ENCODE peak calls at places on chromosomes 6 and 20, in ten cellular contexts. One of them, this sample, is unnamed.

GRCh38 chr6:158854214-158855101 is 35.3 kb upstream of the EZR start:
- DNase-seq in cardiac muscle cell: no peak
- DNase-seq in left ventricle myocardium inferior: no peak
- DNase-seq in astrocyte: peak; percentile 84
- DNase-seq in heart right ventricle: no peak
- DNase-seq in breast epithelium: no peak
- DNase-seq in bronchial epithelial cell: peak; percentile 46
- DNase-seq in upper lobe of left lung: no peak
- DNase-seq in pancreas: no peak
- DNase-seq in ascending aorta: no peak
- DNase-seq in this sample: no peak

GRCh38 chr6:137471497-137471896 is 22.7 kb downstream of the OLIG3 start:
- DNase-seq in cardiac muscle cell: no peak
- DNase-seq in left ventricle myocardium inferior: no peak
- DNase-seq in astrocyte: no peak
- DNase-seq in heart right ventricle: no peak
- DNase-seq in breast epithelium: no peak
- DNase-seq in bronchial epithelial cell: no peak
- DNase-seq in upper lobe of left lung: no peak
- DNase-seq in pancreas: no peak
- DNase-seq in ascending aorta: no peak
- DNase-seq in this sample: no peak

GRCh38 chr6:26607434-26608230 is 10.9 kb downstream of the ABT1 start:
- DNase-seq in cardiac muscle cell: peak; percentile 71
- DNase-seq in left ventricle myocardium inferior: no peak
- DNase-seq in astrocyte: peak; percentile 25
- DNase-seq in heart right ventricle: peak; percentile 28
- DNase-seq in breast epithelium: no peak
- DNase-seq in bronchial epithelial cell: peak; percentile 50
- DNase-seq in upper lobe of left lung: peak; percentile 25
- DNase-seq in pancreas: peak; percentile 24
- DNase-seq in ascending aorta: no peak
- DNase-seq in this sample: no peak

GRCh38 chr20:40562031-40562430 is 127.0 kb downstream of the MAFB start:
- DNase-seq in cardiac muscle cell: no peak
- DNase-seq in left ventricle myocardium inferior: no peak
- DNase-seq in astrocyte: peak; percentile 23
- DNase-seq in heart right ventricle: no peak
- DNase-seq in breast epithelium: no peak
- DNase-seq in bronchial epithelial cell: peak; percentile 39
- DNase-seq in upper lobe of left lung: peak; percentile 69
- DNase-seq in pancreas: no peak
- DNase-seq in ascending aorta: no peak
- DNase-seq in this sample: peak; percentile 78

GRCh38 chr6:52130440-52130839 is 43.0 kb upstream of the PKHD1 start:
- DNase-seq in cardiac muscle cell: no peak
- DNase-seq in left ventricle myocardium inferior: no peak
- DNase-seq in astrocyte: no peak
- DNase-seq in heart right ventricle: no peak
- DNase-seq in breast epithelium: no peak
- DNase-seq in bronchial epithelial cell: peak; percentile 8
- DNase-seq in upper lobe of left lung: no peak
- DNase-seq in pancreas: no peak
- DNase-seq in ascending aorta: no peak
- DNase-seq in this sample: no peak

GRCh38 chr6:149037026-149037734 is 280.3 kb upstream of the TAB2 start:
- DNase-seq in cardiac muscle cell: no peak
- DNase-seq in left ventricle myocardium inferior: no peak
- DNase-seq in astrocyte: peak; percentile 36
- DNase-seq in heart right ventricle: no peak
- DNase-seq in breast epithelium: no peak
- DNase-seq in bronchial epithelial cell: no peak
- DNase-seq in upper lobe of left lung: no peak
- DNase-seq in pancreas: no peak
- DNase-seq in ascending aorta: no peak
- DNase-seq in this sample: no peak

GRCh38 chr20:21074605-21075336 is 31.4 kb downstream of the LINC00237 start:
- DNase-seq in cardiac muscle cell: no peak
- DNase-seq in left ventricle myocardium inferior: no peak
- DNase-seq in astrocyte: peak; percentile 10
- DNase-seq in heart right ventricle: no peak
- DNase-seq in breast epithelium: no peak
- DNase-seq in bronchial epithelial cell: peak; percentile 57
- DNase-seq in upper lobe of left lung: no peak
- DNase-seq in pancreas: no peak
- DNase-seq in ascending aorta: no peak
- DNase-seq in this sample: no peak

GRCh38 chr6:100721256-100721655 is 159.9 kb downstream of the ASCC3 start:
- DNase-seq in cardiac muscle cell: no peak
- DNase-seq in left ventricle myocardium inferior: no peak
- DNase-seq in astrocyte: no peak
- DNase-seq in heart right ventricle: no peak
- DNase-seq in breast epithelium: no peak
- DNase-seq in bronchial epithelial cell: no peak
- DNase-seq in upper lobe of left lung: no peak
- DNase-seq in pancreas: no peak
- DNase-seq in ascending aorta: no peak
- DNase-seq in this sample: no peak

DNA sequence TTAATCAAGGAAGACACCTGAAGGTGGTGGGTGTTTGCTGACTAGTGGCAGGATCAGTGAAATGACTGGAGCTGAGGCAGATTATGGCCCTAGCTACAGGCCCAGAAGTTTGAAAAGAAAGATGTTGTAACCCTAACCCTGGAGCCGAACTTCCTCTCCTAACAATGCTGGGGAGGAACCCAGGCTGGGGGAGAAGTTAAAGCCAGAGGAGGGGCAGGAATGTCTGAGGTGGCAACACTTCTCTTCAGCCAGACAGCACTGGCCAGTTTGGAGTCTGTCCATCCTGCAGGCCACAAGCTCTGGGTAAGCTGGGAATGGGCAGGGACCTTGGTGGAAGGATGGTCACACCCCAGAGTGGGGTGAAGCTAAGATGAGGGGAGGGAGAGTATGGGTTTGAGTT is at the start of gene LST1:
- DNase-seq in cardiac muscle cell: no peak
- DNase-seq in left ventricle myocardium inferior: no peak
- DNase-seq in astrocyte: no peak
- DNase-seq in heart right ventricle: no peak
- DNase-seq in breast epithelium: no peak
- DNase-seq in bronchial epithelial cell: no peak
- DNase-seq in upper lobe of left lung: peak; percentile 63
- DNase-seq in pancreas: no peak
- DNase-seq in ascending aorta: no peak
- DNase-seq in this sample: no peak
- H3K4me3 ChIP-seq in cardiac muscle cell: no peak within 1 kb of the TSS
- H3K4me3 ChIP-seq in left ventricle myocardium inferior: peak within 1 kb of the TSS; percentile 29
- H3K4me3 ChIP-seq in astrocyte: no peak within 1 kb of the TSS
- H3K4me3 ChIP-seq in heart right ventricle: no peak within 1 kb of the TSS
- H3K4me3 ChIP-seq in breast epithelium: no peak within 1 kb of the TSS
- H3K4me3 ChIP-seq in bronchial epithelial cell: no peak within 1 kb of the TSS
- H3K4me3 ChIP-seq in upper lobe of left lung: no peak within 1 kb of the TSS
- H3K4me3 ChIP-seq in pancreas: no peak within 1 kb of the TSS
- H3K4me3 ChIP-seq in ascending aorta: no peak within 1 kb of the TSS
- H3K4me3 ChIP-seq in this sample: peak within 1 kb of the TSS; percentile 44

GRCh38 chr6:46652603-46653438 is at the start of the genes CYP39A1 and SLC25A27:
- DNase-seq in cardiac muscle cell: peak; percentile 97
- DNase-seq in left ventricle myocardium inferior: peak; percentile 96
- DNase-seq in astrocyte: peak; percentile 70
- DNase-seq in heart right ventricle: peak; percentile 94
- DNase-seq in breast epithelium: peak; percentile 90
- DNase-seq in bronchial epithelial cell: peak; percentile 84
- DNase-seq in upper lobe of left lung: peak; percentile 97
- DNase-seq in pancreas: peak; percentile 95
- DNase-seq in ascending aorta: peak; percentile 95
- DNase-seq in this sample: peak; percentile 96

GRCh38 chr6:46652232-46652602 is 401 bp downstream of the CYP39A1 start:
- DNase-seq in cardiac muscle cell: no peak
- DNase-seq in left ventricle myocardium inferior: no peak
- DNase-seq in astrocyte: no peak
- DNase-seq in heart right ventricle: no peak
- DNase-seq in breast epithelium: no peak
- DNase-seq in bronchial epithelial cell: no peak
- DNase-seq in upper lobe of left lung: no peak
- DNase-seq in pancreas: no peak
- DNase-seq in ascending aorta: no peak
- DNase-seq in this sample: no peak

GRCh38 chr6:46653439-46653942 is 716 bp downstream of the SLC25A27 start:
- DNase-seq in cardiac muscle cell: no peak
- DNase-seq in left ventricle myocardium inferior: no peak
- DNase-seq in astrocyte: no peak
- DNase-seq in heart right ventricle: no peak
- DNase-seq in breast epithelium: no peak
- DNase-seq in bronchial epithelial cell: no peak
- DNase-seq in upper lobe of left lung: no peak
- DNase-seq in pancreas: no peak
- DNase-seq in ascending aorta: no peak
- DNase-seq in this sample: no peak

GRCh38 chr6:46657642-46658041 is 4.9 kb downstream of the SLC25A27 start:
- DNase-seq in cardiac muscle cell: no peak
- DNase-seq in left ventricle myocardium inferior: no peak
- DNase-seq in astrocyte: no peak
- DNase-seq in heart right ventricle: no peak
- DNase-seq in breast epithelium: no peak
- DNase-seq in bronchial epithelial cell: no peak
- DNase-seq in upper lobe of left lung: no peak
- DNase-seq in pancreas: no peak
- DNase-seq in ascending aorta: no peak
- DNase-seq in this sample: no peak

DNA sequence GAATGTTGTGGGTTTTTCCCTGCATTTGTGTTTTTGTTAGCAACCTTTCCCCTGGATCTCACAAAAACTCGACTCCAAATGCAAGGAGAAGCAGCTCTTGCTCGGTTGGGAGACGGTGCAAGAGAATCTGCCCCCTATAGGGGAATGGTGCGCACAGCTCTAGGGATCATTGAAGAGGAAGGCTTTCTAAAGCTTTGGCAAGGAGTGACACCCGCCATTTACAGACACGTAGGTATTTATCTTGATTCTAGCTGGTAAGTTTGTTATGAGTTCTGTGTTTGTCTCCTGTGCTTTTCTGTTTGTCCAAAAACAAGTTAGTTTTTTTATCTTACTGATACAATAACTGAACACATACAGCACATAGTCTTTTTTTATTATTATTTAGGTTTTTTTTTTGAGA is 3.0 kb downstream of the SLC25A27 start:
- DNase-seq in cardiac muscle cell: peak; percentile 51
- DNase-seq in left ventricle myocardium inferior: no peak
- DNase-seq in astrocyte: no peak
- DNase-seq in heart right ventricle: no peak
- DNase-seq in breast epithelium: no peak
- DNase-seq in bronchial epithelial cell: no peak
- DNase-seq in upper lobe of left lung: no peak
- DNase-seq in pancreas: no peak
- DNase-seq in ascending aorta: no peak
- DNase-seq in this sample: no peak
- TF ChIP-seq CTCF in cardiac muscle cell: peak; percentile 50
- TF ChIP-seq CTCF in left ventricle myocardium inferior: no peak
- TF ChIP-seq CTCF in astrocyte: peak; percentile 31
- TF ChIP-seq CTCF in heart right ventricle: peak; percentile 22
- TF ChIP-seq CTCF in breast epithelium: no peak
- TF ChIP-seq CTCF in bronchial epithelial cell: peak; percentile 29
- TF ChIP-seq CTCF in upper lobe of left lung: no peak
- TF ChIP-seq CTCF in pancreas: peak; percentile 18
- TF ChIP-seq CTCF in ascending aorta: no peak
- TF ChIP-seq CTCF in this sample: peak; percentile 7

GRCh38 chr6:3009930-3010329 is 10.2 kb downstream of the NQO2 start:
- DNase-seq in cardiac muscle cell: no peak
- DNase-seq in left ventricle myocardium inferior: no peak
- DNase-seq in astrocyte: peak; percentile 19
- DNase-seq in heart right ventricle: no peak
- DNase-seq in breast epithelium: no peak
- DNase-seq in bronchial epithelial cell: no peak
- DNase-seq in upper lobe of left lung: no peak
- DNase-seq in pancreas: no peak
- DNase-seq in ascending aorta: no peak
- DNase-seq in this sample: no peak
- H3K36me3 ChIP-seq in cardiac muscle cell: peaks cover 25% of the 10 kb centered on the region
- H3K36me3 ChIP-seq in left ventricle myocardium inferior: peaks cover 94% of the 10 kb centered on the region
- H3K36me3 ChIP-seq in astrocyte: peaks cover 17% of the 10 kb centered on the region
- H3K36me3 ChIP-seq in heart right ventricle: no peaks in the 10 kb centered on the region
- H3K36me3 ChIP-seq in breast epithelium: peaks cover 8% of the 10 kb centered on the region
- H3K36me3 ChIP-seq in bronchial epithelial cell: peaks cover 13% of the 10 kb centered on the region
- H3K36me3 ChIP-seq in upper lobe of left lung: peaks cover 86% of the 10 kb centered on the region
- H3K36me3 ChIP-seq in pancreas: no peaks in the 10 kb centered on the region
- H3K36me3 ChIP-seq in ascending aorta: peaks cover 90% of the 10 kb centered on the region
- H3K36me3 ChIP-seq in this sample: peaks cover 73% of the 10 kb centered on the region

GRCh38 chr20:53738039-53738944 is 144.7 kb upstream of the ZNF217 start:
- DNase-seq in cardiac muscle cell: peak; percentile 86
- DNase-seq in left ventricle myocardium inferior: peak; percentile 54
- DNase-seq in astrocyte: peak; percentile 86
- DNase-seq in heart right ventricle: peak; percentile 59
- DNase-seq in breast epithelium: peak; percentile 84
- DNase-seq in bronchial epithelial cell: peak; percentile 96
- DNase-seq in upper lobe of left lung: peak; percentile 86
- DNase-seq in pancreas: peak; percentile 80
- DNase-seq in ascending aorta: no peak
- DNase-seq in this sample: peak; percentile 60

GRCh38 chr20:53737404-53738038 is 143.9 kb upstream of the ZNF217 start:
- DNase-seq in cardiac muscle cell: no peak
- DNase-seq in left ventricle myocardium inferior: no peak
- DNase-seq in astrocyte: peak; percentile 36
- DNase-seq in heart right ventricle: no peak
- DNase-seq in breast epithelium: no peak
- DNase-seq in bronchial epithelial cell: no peak
- DNase-seq in upper lobe of left lung: no peak
- DNase-seq in pancreas: no peak
- DNase-seq in ascending aorta: no peak
- DNase-seq in this sample: no peak

GRCh38 chr20:53735536-53736050 is 142.0 kb upstream of the ZNF217 start:
- DNase-seq in cardiac muscle cell: peak; percentile 69
- DNase-seq in left ventricle myocardium inferior: no peak
- DNase-seq in astrocyte: peak; percentile 98
- DNase-seq in heart right ventricle: no peak
- DNase-seq in breast epithelium: no peak
- DNase-seq in bronchial epithelial cell: peak; percentile 97
- DNase-seq in upper lobe of left lung: no peak
- DNase-seq in pancreas: no peak
- DNase-seq in ascending aorta: no peak
- DNase-seq in this sample: no peak

GRCh38 chr20:53736757-53737403 is 143.2 kb upstream of the ZNF217 start:
- DNase-seq in cardiac muscle cell: no peak
- DNase-seq in left ventricle myocardium inferior: no peak
- DNase-seq in astrocyte: peak; percentile 53
- DNase-seq in heart right ventricle: peak; percentile 21
- DNase-seq in breast epithelium: no peak
- DNase-seq in bronchial epithelial cell: peak; percentile 64
- DNase-seq in upper lobe of left lung: no peak
- DNase-seq in pancreas: no peak
- DNase-seq in ascending aorta: no peak
- DNase-seq in this sample: no peak

DNA sequence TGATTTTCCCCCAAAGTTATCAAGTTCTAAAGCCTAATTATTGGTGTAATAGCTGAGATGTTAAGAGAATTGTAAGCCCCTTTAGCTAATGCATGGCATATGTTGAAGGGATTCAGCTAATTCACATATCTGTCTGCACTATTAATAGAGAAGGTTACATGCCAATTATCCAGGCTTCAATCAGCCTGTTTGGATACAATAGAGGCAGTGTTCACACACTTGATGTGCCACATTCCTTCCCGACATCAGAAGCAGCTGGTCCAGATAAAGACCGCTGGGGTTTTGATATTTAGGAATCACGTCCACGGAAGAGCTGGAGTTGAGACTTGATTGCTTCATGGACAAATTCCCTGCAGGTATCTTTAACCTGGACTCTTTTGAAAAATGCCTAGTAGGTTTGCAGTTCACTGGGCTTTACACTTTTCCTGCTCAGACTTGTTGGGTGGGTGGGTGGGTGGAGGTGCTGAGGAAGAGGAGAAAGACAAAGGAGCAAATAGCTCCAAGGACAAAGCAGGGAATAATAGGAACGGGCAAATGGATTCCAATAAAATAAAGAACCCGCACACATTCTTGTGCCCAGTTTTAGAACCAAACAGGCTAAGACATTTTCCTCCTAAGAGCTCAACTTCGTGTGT is 142.6 kb upstream of the ZNF217 start:
- DNase-seq in cardiac muscle cell: peak; percentile 40
- DNase-seq in left ventricle myocardium inferior: no peak
- DNase-seq in astrocyte: peak; percentile 55
- DNase-seq in heart right ventricle: no peak
- DNase-seq in breast epithelium: no peak
- DNase-seq in bronchial epithelial cell: peak; percentile 62
- DNase-seq in upper lobe of left lung: no peak
- DNase-seq in pancreas: no peak
- DNase-seq in ascending aorta: no peak
- DNase-seq in this sample: no peak
- H3K4me3 ChIP-seq in cardiac muscle cell: peak overlapping the region; percentile 20
- H3K4me3 ChIP-seq in left ventricle myocardium inferior: peak overlapping the region; percentile 46
- H3K4me3 ChIP-seq in astrocyte: peak overlapping the region; percentile 16
- H3K4me3 ChIP-seq in heart right ventricle: no peak overlapping the region
- H3K4me3 ChIP-seq in breast epithelium: peak overlapping the region; percentile 16
- H3K4me3 ChIP-seq in bronchial epithelial cell: no peak overlapping the region
- H3K4me3 ChIP-seq in upper lobe of left lung: no peak overlapping the region
- H3K4me3 ChIP-seq in pancreas: no peak overlapping the region
- H3K4me3 ChIP-seq in ascending aorta: no peak overlapping the region
- H3K4me3 ChIP-seq in this sample: no peak overlapping the region